ENCODE peak calls at places on chromosomes 5 and 9, in four cellular contexts. E is heart right ventricle, Z is ACHN, C is ureter. I is an unnamed sample.

GRCh38 chr5:75072066-75072465 is 19.7 kb upstream of the GCNT4 start:
- DNase-seq in E (no peak), Z (no peak), C (no peak), I (no peak)

GRCh38 chr5:61620660-61621650 is 288.9 kb downstream of the ZSWIM6 start:
- DNase-seq in C (no peak), Z (no peak), E (no peak), I (no peak)

GRCh38 chr9:1100945-1101344 is 50.8 kb downstream of the DMRT2 start:
- DNase-seq in E (peak), C (no peak), Z (peak), I (no peak)

GRCh38 chr5:11130111-11130510 is 369.1 kb upstream of the DAP start:
- DNase-seq in E (no peak), Z (no peak), C (no peak), I (no peak)

GRCh38 chr9:93295456-93296076 is 111.6 kb downstream of the WNK2 start:
- DNase-seq in C (no peak), E (no peak), Z (no peak), I (no peak)

GRCh38 chr9:8600914-8601680 is 801.5 kb upstream of the DMAC1 start:
- DNase-seq in Z (no peak), C (no peak), E (no peak), I (no peak)

GRCh38 chr5:10524376-10525123 is 39.3 kb upstream of the ANKRD33B start:
- DNase-seq in Z (peak), C (no peak), E (no peak), I (no peak)

GRCh38 chr5:160450164-160450932 is 28.7 kb downstream of the PTTG1 start:
- DNase-seq in Z (no peak), C (no peak), E (no peak), I (no peak)

GRCh38 chr9:75010570-75010969 is 17.5 kb downstream of the CARNMT1 start:
- DNase-seq in E (no peak), Z (no peak), C (no peak), I (no peak)

GRCh38 chr9:125146247-125146646 is 2.9 kb upstream of the SCAI start:
- DNase-seq in C (no peak), E (no peak), Z (no peak), I (no peak)

GRCh38 chr5:111635151-111635945 is 121.6 kb downstream of the NREP start:
- DNase-seq in E (no peak), Z (no peak), C (no peak), I (no peak)

GRCh38 chr9:114426046-114426948 is 38.5 kb upstream of the AKNA start:
- DNase-seq in C (no peak), E (no peak), Z (no peak), I (no peak)